ENCODE peak calls at places on chromosomes 11 and 22, in seven cellular contexts. Y, D, X, B, C, W and G are unnamed samples.

GRCh38 chr11:61349189-61349751 is 12.4 kb downstream of the CYB561A3 start:
- DNase-seq in B (no peak), D (no peak), W (no peak), Y (no peak), X (no peak), C (no peak), G (no peak)

GRCh38 chr11:62832346-62833234 is at the start of gene TEX54:
- DNase-seq in X (no peak), C (peak; percentile 47), D (peak; percentile 8), W (no peak), B (no peak), Y (no peak), G (no peak)

GRCh38 chr22:49305215-49305965 is 522.3 kb downstream of the BRD1 start:
- DNase-seq in X (no peak), B (peak; percentile 42), C (no peak), Y (peak; percentile 21), W (peak; percentile 10), D (peak; percentile 56), G (no peak)

GRCh38 chr22:41799486-41800347 is 762 bp upstream of the CCDC134 start:
- DNase-seq in Y (no peak), B (peak; percentile 43), C (peak; percentile 13), X (no peak), D (peak; percentile 30), W (no peak), G (peak; percentile 25)

GRCh38 chr11:64306876-64307622 is 1.7 kb downstream of the ESRRA start:
- DNase-seq in C (peak; percentile 45), D (no peak), X (no peak), B (no peak), W (no peak), Y (no peak), G (no peak)

GRCh38 chr22:44613196-44613595 is 88.8 kb upstream of the PRR5 start:
- DNase-seq in B (no peak), C (no peak), D (no peak), X (no peak), Y (no peak), W (no peak), G (no peak)

GRCh38 chr11:17381156-17381555 is 7.3 kb downstream of the KCNJ11 start:
- DNase-seq in X (no peak), D (no peak), C (peak; percentile 76), B (no peak), W (no peak), Y (peak; percentile 31), G (peak; percentile 54)

GRCh38 chr11:46826310-46827044 is 19.6 kb downstream of the CKAP5 start:
- DNase-seq in Y (peak; percentile 21), C (peak; percentile 84), D (peak; percentile 77), W (peak; percentile 53), B (peak; percentile 83), X (no peak), G (peak; percentile 74)

GRCh38 chr11:15911377-15912044 is 444.8 kb downstream of the SOX6 start:
- DNase-seq in D (no peak), Y (no peak), X (no peak), B (no peak), C (no peak), W (no peak), G (peak; percentile 60)

GRCh38 chr11:111639226-111639925 is 37.1 kb downstream of the SIK2 start:
- DNase-seq in D (no peak), X (no peak), W (no peak), B (no peak), C (no peak), Y (no peak), G (no peak)

GRCh38 chr11:132238331-132238730 is 867.9 kb downstream of the NTM start:
- DNase-seq in B (no peak), D (no peak), W (no peak), X (no peak), Y (no peak), C (no peak), G (no peak)

GRCh38 chr22:47837703-47838102 is 1075.3 kb downstream of the TBC1D22A start:
- DNase-seq in Y (peak; percentile 4), D (no peak), B (peak; percentile 21), X (no peak), C (peak; percentile 6), W (no peak), G (peak; percentile 28)

GRCh38 chr11:16403851-16404250 is 47.5 kb upstream of the SOX6 start:
- DNase-seq in X (no peak), W (no peak), B (no peak), C (no peak), D (no peak), Y (no peak), G (no peak)

GRCh38 chr22:39997939-39998726 is 3.4 kb downstream of the FAM83F start:
- DNase-seq in B (peak; percentile 29), W (no peak), X (no peak), C (peak; percentile 23), D (no peak), Y (no peak), G (no peak)

GRCh38 chr11:132264616-132265015 is 894.2 kb downstream of the NTM start:
- DNase-seq in D (no peak), W (no peak), C (no peak), X (no peak), Y (peak; percentile 90), B (no peak), G (no peak)

GRCh38 chr22:37802310-37803194 is 5.2 kb upstream of the GCAT start:
- DNase-seq in Y (no peak), B (peak; percentile 74), W (no peak), C (peak; percentile 40), D (peak; percentile 46), X (no peak), G (peak; percentile 64)